ENCODE peak calls at places on chromosome 3, in six cellular contexts. Y, D, M, L, I and B are unnamed samples.

GRCh38 chr3:171465768-171466167 is 5.6 kb upstream of the TNIK start:
- DNase-seq in D (no peak), Y (peak; percentile 8), I (no peak), M (no peak), L (no peak), B (no peak)

GRCh38 chr3:170703121-170703588 is 117.3 kb upstream of the SLC7A14 start:
- DNase-seq in D (peak; percentile 76), Y (peak; percentile 89), M (no peak), L (no peak), I (no peak), B (no peak)

GRCh38 chr3:55434789-55435188 is 52.3 kb downstream of the WNT5A start:
- DNase-seq in I (no peak), D (peak; percentile 73), M (peak; percentile 48), Y (no peak), L (no peak), B (peak; percentile 20)

GRCh38 chr3:23314981-23315805 is 112.1 kb downstream of the UBE2E2 start:
- DNase-seq in I (no peak), D (peak; percentile 8), M (no peak), Y (no peak), L (no peak), B (no peak)

GRCh38 chr3:100400424-100400781 is 486 bp downstream of the TOMM70 start:
- DNase-seq in Y (no peak), L (no peak), M (peak; percentile 19), D (peak; percentile 26), I (peak; percentile 6), B (peak; percentile 11)

GRCh38 chr3:111745786-111746185 is 113.3 kb upstream of the PHLDB2 start:
- DNase-seq in D (peak; percentile 70), I (no peak), M (no peak), L (no peak), Y (no peak), B (no peak)

GRCh38 chr3:15713364-15713763 is 84.4 kb downstream of the ANKRD28 start:
- DNase-seq in M (no peak), I (no peak), D (no peak), L (no peak), Y (no peak), B (no peak)

GRCh38 chr3:42080452-42080872 is 10.7 kb upstream of the TRAK1 start:
- DNase-seq in I (no peak), D (peak; percentile 95), Y (peak; percentile 76), L (no peak), M (no peak), B (no peak)

GRCh38 chr3:44109997-44110396 is 131.7 kb upstream of the TOPAZ1 start:
- DNase-seq in D (no peak), L (no peak), Y (no peak), M (no peak), I (no peak), B (no peak)

GRCh38 chr3:71118406-71118805 is 465.1 kb downstream of the FOXP1 start:
- DNase-seq in D (no peak), L (no peak), I (no peak), Y (no peak), M (no peak), B (no peak)

GRCh38 chr3:104886220-104886995 is 480.3 kb upstream of the ALCAM start:
- DNase-seq in I (no peak), Y (peak; percentile 54), M (no peak), L (no peak), D (peak; percentile 63), B (no peak)

GRCh38 chr3:20104167-20104661 is 64.0 kb downstream of the KAT2B start:
- DNase-seq in M (no peak), I (no peak), L (no peak), Y (no peak), D (no peak), B (peak; percentile 15)

GRCh38 chr3:84600703-84601225 is 358.0 kb upstream of the CADM2 start:
- DNase-seq in I (no peak), D (peak; percentile 41), Y (no peak), L (no peak), M (no peak), B (no peak)

GRCh38 chr3:136838641-136839555 is 20.0 kb downstream of the SLC35G2 start:
- DNase-seq in I (no peak), Y (peak; percentile 60), L (no peak), D (peak; percentile 30), M (no peak), B (no peak)

GRCh38 chr3:197847866-197848401 is 56.9 kb downstream of the LRCH3 start:
- DNase-seq in M (no peak), D (no peak), L (no peak), Y (peak; percentile 25), I (no peak), B (peak; percentile 68)

GRCh38 chr3:192816274-192816853 is 89.0 kb upstream of the FGF12 start:
- DNase-seq in Y (peak; percentile 59), I (peak; percentile 1), D (peak; percentile 86), M (no peak), L (no peak), B (no peak)

GRCh38 chr3:138332472-138333073 is 2.9 kb upstream of the NME9 start:
- DNase-seq in L (no peak), Y (peak; percentile 60), D (peak; percentile 51), M (no peak), I (no peak), B (peak; percentile 62)

GRCh38 chr3:32420138-32420981 is 28.7 kb downstream of the CMTM7 start:
- DNase-seq in L (peak; percentile 66), M (peak; percentile 30), Y (no peak), D (peak; percentile 99), I (peak; percentile 24), B (peak; percentile 73)

GRCh38 chr3:12710062-12710461 is 46.1 kb upstream of the RAF1 start:
- DNase-seq in L (no peak), Y (no peak), M (no peak), I (no peak), D (no peak), B (no peak)

GRCh38 chr3:12709334-12709733 is 45.4 kb upstream of the RAF1 start:
- DNase-seq in I (no peak), M (no peak), Y (no peak), D (no peak), L (no peak), B (no peak)

GRCh38 chr3:12706504-12707253 is 42.8 kb upstream of the RAF1 start:
- DNase-seq in M (peak; percentile 78), Y (peak; percentile 67), I (peak; percentile 31), L (peak; percentile 54), D (peak; percentile 92), B (peak; percentile 71)

GRCh38 chr3:12707425-12707824 is 43.5 kb upstream of the RAF1 start:
- DNase-seq in M (no peak), D (peak; percentile 39), Y (peak; percentile 45), I (no peak), L (no peak), B (no peak)

GRCh38 chr3:12708584-12709192 is 44.8 kb upstream of the RAF1 start:
- DNase-seq in D (peak; percentile 95), L (peak; percentile 59), I (no peak), M (no peak), Y (peak; percentile 88), B (no peak)
- TF ChIP-seq CTCF in D (peak; percentile 59), L (no peak), I (no peak), M (no peak), Y (peak; percentile 56), B (no peak)

GRCh38 chr3:187259171-187259570 is 32.4 kb downstream of the MASP1 start:
- DNase-seq in M (no peak), Y (no peak), D (no peak), L (no peak), I (no peak), B (no peak)
- TF ChIP-seq CTCF in M (no peak), Y (no peak), D (no peak), L (no peak), I (no peak), B (no peak)

DNA sequence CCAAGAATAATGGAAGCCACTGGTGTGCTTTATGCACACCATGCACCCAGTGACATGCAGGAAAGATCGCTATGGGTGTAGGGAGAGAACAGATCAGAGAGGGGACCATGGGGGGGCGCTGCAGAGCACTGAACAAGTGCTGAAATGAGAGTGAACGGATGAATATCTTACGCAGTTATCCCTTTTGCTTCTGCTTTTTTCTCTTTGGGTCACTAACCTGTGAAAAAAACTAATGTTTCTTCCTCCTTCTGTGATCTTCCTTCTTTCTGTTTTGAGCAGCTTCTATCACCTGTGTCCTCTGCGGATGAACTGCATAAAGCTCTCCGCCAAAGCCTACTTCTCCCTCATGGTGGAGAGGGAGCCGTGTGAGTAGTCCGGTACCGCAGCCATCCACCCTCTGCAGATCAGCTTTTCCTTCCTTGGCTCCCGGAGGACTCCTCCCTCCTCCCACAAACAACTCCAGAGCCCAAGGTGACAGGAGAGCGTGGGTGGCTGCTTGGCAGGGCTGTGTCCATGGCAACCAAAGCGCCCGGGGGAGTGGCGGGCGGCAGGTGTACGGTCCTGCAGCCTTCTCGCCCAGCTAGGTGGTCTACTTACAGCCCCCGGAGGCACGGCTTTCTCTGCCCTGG is 106.2 kb downstream of the DGKG start:
- DNase-seq in L (no peak), Y (no peak), I (no peak), M (peak; percentile 67), D (no peak), B (peak; percentile 65)
- TF ChIP-seq CTCF in L (no peak), Y (no peak), I (peak; percentile 43), M (peak; percentile 57), D (peak; percentile 46), B (peak; percentile 63)

GRCh38 chr3:189508784-189509489 is 122.3 kb upstream of the TP63 start:
- DNase-seq in M (no peak), I (no peak), Y (peak; percentile 28), L (no peak), D (no peak), B (no peak)

GRCh38 chr3:189515916-189516531 is 115.2 kb upstream of the TP63 start:
- DNase-seq in D (no peak), L (no peak), M (no peak), Y (peak; percentile 36), I (no peak), B (no peak)

GRCh38 chr3:189512824-189513223 is 118.4 kb upstream of the TP63 start:
- DNase-seq in I (no peak), M (no peak), D (no peak), L (no peak), Y (no peak), B (no peak)

GRCh38 chr3:189513281-189514151 is 117.7 kb upstream of the TP63 start:
- DNase-seq in M (no peak), Y (no peak), D (peak; percentile 84), L (no peak), I (no peak), B (no peak)

GRCh38 chr3:189512039-189512438 is 119.2 kb upstream of the TP63 start:
- DNase-seq in I (no peak), M (no peak), L (no peak), D (no peak), Y (no peak), B (peak; percentile 19)
- TF ChIP-seq CTCF in I (no peak), M (no peak), L (no peak), D (no peak), Y (no peak), B (peak; percentile 47)

GRCh38 chr3:80785475-80785874 is 976.0 kb downstream of the GBE1 start:
- DNase-seq in D (peak; percentile 58), L (no peak), Y (no peak), I (no peak), M (no peak), B (no peak)
- TF ChIP-seq CTCF in D (peak; percentile 87), L (no peak), Y (no peak), I (peak; percentile 49), M (no peak), B (peak; percentile 16)

DNA sequence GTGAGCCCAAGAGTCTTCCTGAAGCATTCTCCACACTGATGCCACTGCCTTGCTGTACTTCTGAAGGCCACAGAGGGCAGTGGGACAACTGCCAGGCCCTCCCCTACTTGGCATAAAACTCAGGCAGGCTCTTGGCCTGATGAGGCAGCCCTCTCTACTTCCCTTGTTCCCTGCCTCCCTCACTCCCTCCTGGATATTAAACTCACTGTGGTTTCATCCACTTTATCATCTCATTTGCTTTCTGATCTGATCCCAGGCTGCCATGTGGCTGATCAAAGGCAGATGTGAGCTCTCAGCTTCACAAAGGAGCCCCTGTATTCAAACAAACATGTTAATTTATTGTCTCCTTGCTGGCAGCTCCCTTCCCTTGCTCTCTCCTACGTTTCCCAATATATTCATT is 533.5 kb downstream of the IGSF11 start:
- DNase-seq in Y (no peak), M (peak; percentile 34), L (no peak), I (peak; percentile 16), D (peak; percentile 27), B (no peak)
- TF ChIP-seq CTCF in Y (no peak), M (no peak), L (no peak), I (no peak), D (no peak), B (no peak)